ENCODE peak calls at places on chromosomes 5 and 9, in seven cellular contexts. One of them, this sample, is unnamed.

GRCh38 chr9:110192531-110193326 is 15.2 kb downstream of the C9orf152 start:
- DNase-seq in HCT116: no peak
- DNase-seq in HepG2: no peak
- DNase-seq in WTC11: no peak
- DNase-seq in A549: peak
- DNase-seq in SK-N-SH: no peak
- DNase-seq in NB4: peak
- DNase-seq in this sample: peak

GRCh38 chr9:8651126-8651525 is 851.5 kb upstream of the DMAC1 start:
- DNase-seq in HCT116: no peak
- DNase-seq in HepG2: no peak
- DNase-seq in WTC11: no peak
- DNase-seq in A549: no peak
- DNase-seq in SK-N-SH: no peak
- DNase-seq in NB4: no peak
- DNase-seq in this sample: no peak

GRCh38 chr9:73093740-73094379 is 57.8 kb upstream of the ANXA1 start:
- DNase-seq in HCT116: no peak
- DNase-seq in HepG2: no peak
- DNase-seq in WTC11: no peak
- DNase-seq in A549: no peak
- DNase-seq in SK-N-SH: no peak
- DNase-seq in NB4: no peak
- DNase-seq in this sample: peak

GRCh38 chr9:128473104-128473503 is 17.3 kb downstream of the ODF2 start:
- DNase-seq in HCT116: no peak
- DNase-seq in HepG2: no peak
- DNase-seq in WTC11: no peak
- DNase-seq in A549: no peak
- DNase-seq in SK-N-SH: no peak
- DNase-seq in NB4: peak
- DNase-seq in this sample: no peak

GRCh38 chr9:26540094-26540493 is 352.5 kb downstream of the CAAP1 start:
- DNase-seq in HCT116: no peak
- DNase-seq in HepG2: peak
- DNase-seq in WTC11: no peak
- DNase-seq in A549: no peak
- DNase-seq in SK-N-SH: no peak
- DNase-seq in NB4: no peak
- DNase-seq in this sample: no peak

GRCh38 chr9:27353405-27354229 is 56.7 kb upstream of the EQTN start:
- DNase-seq in HCT116: no peak
- DNase-seq in HepG2: no peak
- DNase-seq in WTC11: no peak
- DNase-seq in A549: no peak
- DNase-seq in SK-N-SH: peak
- DNase-seq in NB4: no peak
- DNase-seq in this sample: no peak

GRCh38 chr5:39194466-39195136 is 24.8 kb downstream of the FYB1 start:
- DNase-seq in HCT116: no peak
- DNase-seq in HepG2: peak
- DNase-seq in WTC11: no peak
- DNase-seq in A549: peak
- DNase-seq in SK-N-SH: no peak
- DNase-seq in NB4: peak
- DNase-seq in this sample: no peak

GRCh38 chr9:134215709-134216448 is 51.5 kb upstream of the RNU6ATAC start:
- DNase-seq in HCT116: no peak
- DNase-seq in HepG2: peak
- DNase-seq in WTC11: no peak
- DNase-seq in A549: no peak
- DNase-seq in SK-N-SH: peak
- DNase-seq in NB4: peak
- DNase-seq in this sample: no peak

GRCh38 chr5:100270323-100270771 is 264.8 kb upstream of the FAM174A start:
- DNase-seq in HCT116: no peak
- DNase-seq in HepG2: no peak
- DNase-seq in WTC11: no peak
- DNase-seq in A549: no peak
- DNase-seq in SK-N-SH: no peak
- DNase-seq in NB4: no peak
- DNase-seq in this sample: peak

GRCh38 chr5:54838843-54839242 is 146.6 kb downstream of the ESM1 start:
- DNase-seq in HCT116: no peak
- DNase-seq in HepG2: no peak
- DNase-seq in WTC11: no peak
- DNase-seq in A549: no peak
- DNase-seq in SK-N-SH: peak
- DNase-seq in NB4: no peak
- DNase-seq in this sample: no peak

GRCh38 chr5:112310746-112311145 is 108.3 kb downstream of the EPB41L4A start:
- DNase-seq in HCT116: no peak
- DNase-seq in HepG2: no peak
- DNase-seq in WTC11: no peak
- DNase-seq in A549: no peak
- DNase-seq in SK-N-SH: no peak
- DNase-seq in NB4: no peak
- DNase-seq in this sample: no peak

GRCh38 chr9:13568851-13569618 is 289.5 kb upstream of the MPDZ start:
- DNase-seq in HCT116: no peak
- DNase-seq in HepG2: no peak
- DNase-seq in WTC11: no peak
- DNase-seq in A549: no peak
- DNase-seq in SK-N-SH: no peak
- DNase-seq in NB4: no peak
- DNase-seq in this sample: peak

GRCh38 chr5:10600629-10601245 is 36.9 kb downstream of the ANKRD33B start:
- DNase-seq in HCT116: no peak
- DNase-seq in HepG2: no peak
- DNase-seq in WTC11: no peak
- DNase-seq in A549: no peak
- DNase-seq in SK-N-SH: no peak
- DNase-seq in NB4: no peak
- DNase-seq in this sample: no peak

GRCh38 chr9:128276574-128277270 is 646 bp downstream of the SWI5 start:
- DNase-seq in HCT116: no peak
- DNase-seq in HepG2: no peak
- DNase-seq in WTC11: peak
- DNase-seq in A549: no peak
- DNase-seq in SK-N-SH: peak
- DNase-seq in NB4: no peak
- DNase-seq in this sample: peak

GRCh38 chr5:38944282-38944681 is 98.5 kb downstream of the OSMR start:
- DNase-seq in HCT116: no peak
- DNase-seq in HepG2: no peak
- DNase-seq in WTC11: no peak
- DNase-seq in A549: no peak
- DNase-seq in SK-N-SH: no peak
- DNase-seq in NB4: no peak
- DNase-seq in this sample: no peak

GRCh38 chr9:32251539-32251938 is 132.9 kb upstream of the ACO1 start:
- DNase-seq in HCT116: peak
- DNase-seq in HepG2: peak
- DNase-seq in WTC11: peak
- DNase-seq in A549: peak
- DNase-seq in SK-N-SH: peak
- DNase-seq in NB4: peak
- DNase-seq in this sample: peak

GRCh38 chr9:131475111-131475955 is 27.4 kb upstream of the POMT1 start:
- DNase-seq in HCT116: no peak
- DNase-seq in HepG2: no peak
- DNase-seq in WTC11: no peak
- DNase-seq in A549: no peak
- DNase-seq in SK-N-SH: no peak
- DNase-seq in NB4: no peak
- DNase-seq in this sample: no peak

GRCh38 chr9:134425815-134426214 is 99.6 kb downstream of the RXRA start:
- DNase-seq in HCT116: no peak
- DNase-seq in HepG2: no peak
- DNase-seq in WTC11: no peak
- DNase-seq in A549: no peak
- DNase-seq in SK-N-SH: no peak
- DNase-seq in NB4: no peak
- DNase-seq in this sample: no peak

GRCh38 chr5:67493676-67494075 is 297.1 kb upstream of the CD180 start:
- DNase-seq in HCT116: peak
- DNase-seq in HepG2: peak
- DNase-seq in WTC11: peak
- DNase-seq in A549: peak
- DNase-seq in SK-N-SH: peak
- DNase-seq in NB4: peak
- DNase-seq in this sample: peak

GRCh38 chr5:88388476-88389170 is 120.0 kb upstream of the TMEM161B start:
- DNase-seq in HCT116: no peak
- DNase-seq in HepG2: no peak
- DNase-seq in WTC11: no peak
- DNase-seq in A549: no peak
- DNase-seq in SK-N-SH: no peak
- DNase-seq in NB4: no peak
- DNase-seq in this sample: no peak

DNA sequence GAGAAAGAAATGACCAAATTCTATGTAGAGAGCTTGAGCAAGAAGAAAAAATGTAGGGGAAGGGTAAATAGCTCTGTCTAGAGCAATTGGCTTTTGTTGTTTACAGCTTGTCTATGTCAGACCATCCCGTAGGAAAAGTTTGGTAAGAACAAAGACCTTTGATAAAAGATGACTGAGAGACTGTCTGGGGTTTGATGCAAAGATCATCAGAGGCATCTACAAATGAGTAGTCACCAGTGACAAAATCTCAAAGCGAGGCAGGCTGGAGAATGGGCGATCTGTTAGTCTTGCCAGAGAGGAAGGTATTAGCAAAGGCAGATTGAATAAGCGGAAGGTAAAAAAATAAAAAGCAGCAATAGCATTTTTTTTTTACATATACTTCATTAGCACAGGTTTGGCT is 125.0 kb upstream of the RASGRF2 start:
- DNase-seq in HCT116: no peak
- DNase-seq in HepG2: no peak
- DNase-seq in WTC11: no peak
- DNase-seq in A549: no peak
- DNase-seq in SK-N-SH: no peak
- DNase-seq in NB4: no peak
- DNase-seq in this sample: no peak
- TF ChIP-seq MAX in HCT116: no peak
- TF ChIP-seq MAX in HepG2: no peak
- TF ChIP-seq MAX in WTC11: no peak
- TF ChIP-seq MAX in A549: no peak
- TF ChIP-seq MAX in SK-N-SH: no peak
- TF ChIP-seq MAX in NB4: no peak
- TF ChIP-seq MAX in this sample: no peak

GRCh38 chr5:143509758-143510221 is 106.3 kb upstream of the NR3C1 start:
- DNase-seq in HCT116: no peak
- DNase-seq in HepG2: no peak
- DNase-seq in WTC11: no peak
- DNase-seq in A549: no peak
- DNase-seq in SK-N-SH: no peak
- DNase-seq in NB4: no peak
- DNase-seq in this sample: no peak
- TF ChIP-seq MAX in HCT116: no peak
- TF ChIP-seq MAX in HepG2: no peak
- TF ChIP-seq MAX in WTC11: no peak
- TF ChIP-seq MAX in A549: no peak
- TF ChIP-seq MAX in SK-N-SH: no peak
- TF ChIP-seq MAX in NB4: no peak
- TF ChIP-seq MAX in this sample: no peak

GRCh38 chr9:33867747-33868429 is 50.9 kb downstream of the UBE2R2 start:
- DNase-seq in HCT116: no peak
- DNase-seq in HepG2: no peak
- DNase-seq in WTC11: no peak
- DNase-seq in A549: no peak
- DNase-seq in SK-N-SH: peak
- DNase-seq in NB4: no peak
- DNase-seq in this sample: peak
- TF ChIP-seq MAX in HCT116: no peak
- TF ChIP-seq MAX in HepG2: no peak
- TF ChIP-seq MAX in WTC11: no peak
- TF ChIP-seq MAX in A549: no peak
- TF ChIP-seq MAX in SK-N-SH: no peak
- TF ChIP-seq MAX in NB4: no peak
- TF ChIP-seq MAX in this sample: no peak

DNA sequence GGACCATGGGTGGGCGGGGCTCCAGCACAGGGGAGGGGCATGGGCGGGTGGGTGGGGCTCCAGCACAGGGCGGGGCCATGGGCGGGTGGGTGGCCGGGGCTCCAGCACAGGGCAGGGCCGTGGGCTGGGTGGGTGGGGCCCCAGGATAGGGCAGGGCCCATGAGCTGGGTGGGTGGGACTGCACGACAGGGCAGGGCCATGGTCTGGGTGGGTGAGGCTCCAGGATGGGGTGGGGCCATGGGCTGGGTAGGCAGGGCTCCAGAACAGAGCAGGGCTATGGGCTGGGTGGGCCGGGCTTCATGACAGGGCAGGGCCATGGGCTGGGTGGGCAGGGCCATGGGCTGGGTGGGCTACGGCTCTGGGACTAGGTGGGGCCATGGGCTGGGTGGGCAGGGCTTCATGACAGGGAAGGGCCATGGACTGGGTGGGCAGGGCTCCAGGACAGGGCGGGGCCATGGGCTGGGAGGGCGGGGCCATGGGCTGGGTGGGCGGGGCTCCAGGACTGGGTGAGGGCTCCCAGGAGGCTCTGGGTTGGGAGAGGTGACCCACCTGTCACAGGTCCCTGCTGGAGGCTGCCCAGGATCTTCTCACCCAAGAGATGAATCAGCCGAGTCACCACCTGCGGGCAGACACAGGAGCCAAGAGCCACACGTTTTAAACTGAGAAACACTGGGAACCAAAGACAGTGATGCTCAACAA is 33.5 kb upstream of the NSMF start:
- DNase-seq in HCT116: peak
- DNase-seq in HepG2: no peak
- DNase-seq in WTC11: peak
- DNase-seq in A549: peak
- DNase-seq in SK-N-SH: peak
- DNase-seq in NB4: peak
- DNase-seq in this sample: no peak
- TF ChIP-seq MAX in HCT116: no peak
- TF ChIP-seq MAX in HepG2: no peak
- TF ChIP-seq MAX in WTC11: no peak
- TF ChIP-seq MAX in A549: no peak
- TF ChIP-seq MAX in SK-N-SH: no peak
- TF ChIP-seq MAX in NB4: no peak
- TF ChIP-seq MAX in this sample: no peak

GRCh38 chr9:122040573-122041242 is 52.4 kb downstream of the TTLL11 start:
- DNase-seq in HCT116: no peak
- DNase-seq in HepG2: no peak
- DNase-seq in WTC11: no peak
- DNase-seq in A549: no peak
- DNase-seq in SK-N-SH: no peak
- DNase-seq in NB4: no peak
- DNase-seq in this sample: no peak
- TF ChIP-seq MAX in HCT116: no peak
- TF ChIP-seq MAX in HepG2: no peak
- TF ChIP-seq MAX in WTC11: no peak
- TF ChIP-seq MAX in A549: no peak
- TF ChIP-seq MAX in SK-N-SH: no peak
- TF ChIP-seq MAX in NB4: no peak
- TF ChIP-seq MAX in this sample: no peak

GRCh38 chr9:77876091-77876490 is 155.5 kb downstream of the GNAQ start:
- DNase-seq in HCT116: no peak
- DNase-seq in HepG2: no peak
- DNase-seq in WTC11: no peak
- DNase-seq in A549: no peak
- DNase-seq in SK-N-SH: peak
- DNase-seq in NB4: no peak
- DNase-seq in this sample: peak
- TF ChIP-seq MAX in HCT116: no peak
- TF ChIP-seq MAX in HepG2: no peak
- TF ChIP-seq MAX in WTC11: no peak
- TF ChIP-seq MAX in A549: no peak
- TF ChIP-seq MAX in SK-N-SH: peak
- TF ChIP-seq MAX in NB4: no peak
- TF ChIP-seq MAX in this sample: no peak